ENCODE peak calls at places on chromosomes 13 and 19, in nine cellular contexts. One of them, this sample, is unnamed.

GRCh38 chr19:56217039-56217949 is 15.2 kb downstream of the ZSCAN5C start:
- DNase-seq in breast epithelium: no peak
- DNase-seq in upper lobe of left lung: no peak
- DNase-seq in A549: no peak
- DNase-seq in ovary: no peak
- DNase-seq in thyroid gland: peak; percentile 8
- DNase-seq in heart left ventricle: no peak
- DNase-seq in tibial nerve: no peak
- DNase-seq in body of pancreas: peak; percentile 13
- DNase-seq in this sample: peak; percentile 16

GRCh38 chr13:98097749-98098148 is 45.1 kb upstream of the FARP1 start:
- DNase-seq in tibial nerve: no peak
- DNase-seq in heart left ventricle: no peak
- DNase-seq in upper lobe of left lung: no peak
- DNase-seq in ovary: no peak
- DNase-seq in thyroid gland: no peak
- DNase-seq in A549: no peak
- DNase-seq in breast epithelium: no peak
- DNase-seq in body of pancreas: no peak
- DNase-seq in this sample: no peak

GRCh38 chr19:16076958-16077611 is 790 bp downstream of the TPM4 start:
- DNase-seq in ovary: peak; percentile 71
- DNase-seq in upper lobe of left lung: peak; percentile 67
- DNase-seq in A549: no peak
- DNase-seq in thyroid gland: peak; percentile 40
- DNase-seq in body of pancreas: peak; percentile 52
- DNase-seq in tibial nerve: peak; percentile 64
- DNase-seq in heart left ventricle: peak; percentile 71
- DNase-seq in breast epithelium: peak; percentile 75
- DNase-seq in this sample: peak; percentile 93

GRCh38 chr13:94061316-94061715 is 418.2 kb downstream of the DCT start:
- DNase-seq in A549: no peak
- DNase-seq in tibial nerve: no peak
- DNase-seq in ovary: no peak
- DNase-seq in upper lobe of left lung: no peak
- DNase-seq in thyroid gland: no peak
- DNase-seq in breast epithelium: no peak
- DNase-seq in body of pancreas: no peak
- DNase-seq in heart left ventricle: no peak
- DNase-seq in this sample: no peak

GRCh38 chr13:74573654-74574053 is 439.4 kb upstream of the KLF12 start:
- DNase-seq in heart left ventricle: peak; percentile 8
- DNase-seq in upper lobe of left lung: no peak
- DNase-seq in body of pancreas: peak; percentile 6
- DNase-seq in ovary: no peak
- DNase-seq in thyroid gland: no peak
- DNase-seq in breast epithelium: no peak
- DNase-seq in tibial nerve: no peak
- DNase-seq in A549: peak; percentile 9
- DNase-seq in this sample: no peak

GRCh38 chr13:28494537-28494860 is 429 bp downstream of the FLT1 start:
- DNase-seq in breast epithelium: no peak
- DNase-seq in A549: no peak
- DNase-seq in thyroid gland: no peak
- DNase-seq in upper lobe of left lung: no peak
- DNase-seq in heart left ventricle: no peak
- DNase-seq in tibial nerve: no peak
- DNase-seq in ovary: no peak
- DNase-seq in body of pancreas: no peak
- DNase-seq in this sample: no peak

GRCh38 chr13:40273173-40274000 is 393.1 kb downstream of the FOXO1 start:
- DNase-seq in thyroid gland: no peak
- DNase-seq in breast epithelium: no peak
- DNase-seq in ovary: no peak
- DNase-seq in A549: no peak
- DNase-seq in tibial nerve: no peak
- DNase-seq in upper lobe of left lung: no peak
- DNase-seq in body of pancreas: no peak
- DNase-seq in heart left ventricle: no peak
- DNase-seq in this sample: no peak

GRCh38 chr19:35151273-35152065 is 3.1 kb upstream of the FXYD5 start:
- DNase-seq in A549: no peak
- DNase-seq in heart left ventricle: no peak
- DNase-seq in breast epithelium: no peak
- DNase-seq in body of pancreas: no peak
- DNase-seq in thyroid gland: no peak
- DNase-seq in tibial nerve: no peak
- DNase-seq in ovary: no peak
- DNase-seq in upper lobe of left lung: no peak
- DNase-seq in this sample: no peak

GRCh38 chr13:83547043-83547442 is 335.2 kb downstream of the SLITRK1 start:
- DNase-seq in tibial nerve: no peak
- DNase-seq in ovary: no peak
- DNase-seq in A549: no peak
- DNase-seq in thyroid gland: no peak
- DNase-seq in upper lobe of left lung: no peak
- DNase-seq in body of pancreas: no peak
- DNase-seq in breast epithelium: no peak
- DNase-seq in heart left ventricle: no peak
- DNase-seq in this sample: no peak

GRCh38 chr13:43797869-43798268 is 11.1 kb upstream of the ENOX1 start:
- DNase-seq in tibial nerve: no peak
- DNase-seq in ovary: no peak
- DNase-seq in A549: no peak
- DNase-seq in thyroid gland: no peak
- DNase-seq in heart left ventricle: no peak
- DNase-seq in body of pancreas: no peak
- DNase-seq in breast epithelium: no peak
- DNase-seq in upper lobe of left lung: no peak
- DNase-seq in this sample: no peak

GRCh38 chr13:105436946-105437345 is 1098.5 kb downstream of the EFNB2 start:
- DNase-seq in upper lobe of left lung: no peak
- DNase-seq in breast epithelium: no peak
- DNase-seq in A549: no peak
- DNase-seq in ovary: no peak
- DNase-seq in thyroid gland: no peak
- DNase-seq in body of pancreas: no peak
- DNase-seq in heart left ventricle: no peak
- DNase-seq in tibial nerve: no peak
- DNase-seq in this sample: no peak

GRCh38 chr13:27257648-27258253 is 6.4 kb downstream of the RPL21 start:
- DNase-seq in breast epithelium: no peak
- DNase-seq in ovary: no peak
- DNase-seq in heart left ventricle: no peak
- DNase-seq in tibial nerve: no peak
- DNase-seq in thyroid gland: no peak
- DNase-seq in body of pancreas: no peak
- DNase-seq in A549: no peak
- DNase-seq in upper lobe of left lung: no peak
- DNase-seq in this sample: no peak
- TF ChIP-seq POLR2A in breast epithelium: no peak
- TF ChIP-seq POLR2A in ovary: no peak
- TF ChIP-seq POLR2A in heart left ventricle: no peak
- TF ChIP-seq POLR2A in tibial nerve: no peak
- TF ChIP-seq POLR2A in thyroid gland: no peak
- TF ChIP-seq POLR2A in body of pancreas: no peak
- TF ChIP-seq POLR2A in A549: no peak
- TF ChIP-seq POLR2A in upper lobe of left lung: no peak
- TF ChIP-seq POLR2A in this sample: no peak

GRCh38 chr19:49677232-49677881 is at the start of gene PRMT1:
- DNase-seq in heart left ventricle: no peak
- DNase-seq in body of pancreas: peak; percentile 55
- DNase-seq in thyroid gland: peak; percentile 36
- DNase-seq in tibial nerve: no peak
- DNase-seq in breast epithelium: no peak
- DNase-seq in upper lobe of left lung: no peak
- DNase-seq in ovary: peak; percentile 70
- DNase-seq in A549: peak; percentile 76
- DNase-seq in this sample: no peak

GRCh38 chr19:49676690-49677231 is 310 bp upstream of the PRMT1 start:
- DNase-seq in ovary: peak; percentile 100
- DNase-seq in A549: peak; percentile 100
- DNase-seq in upper lobe of left lung: peak; percentile 99
- DNase-seq in body of pancreas: peak; percentile 100
- DNase-seq in thyroid gland: peak; percentile 100
- DNase-seq in heart left ventricle: peak; percentile 100
- DNase-seq in tibial nerve: peak; percentile 100
- DNase-seq in breast epithelium: peak; percentile 100
- DNase-seq in this sample: peak; percentile 100

GRCh38 chr19:49678970-49679831 is 2.1 kb downstream of the PRMT1 start:
- DNase-seq in upper lobe of left lung: no peak
- DNase-seq in body of pancreas: no peak
- DNase-seq in tibial nerve: no peak
- DNase-seq in A549: no peak
- DNase-seq in heart left ventricle: no peak
- DNase-seq in ovary: peak; percentile 31
- DNase-seq in breast epithelium: no peak
- DNase-seq in thyroid gland: no peak
- DNase-seq in this sample: no peak

GRCh38 chr19:49679832-49680472 is 2.9 kb downstream of the PRMT1 start:
- DNase-seq in thyroid gland: no peak
- DNase-seq in ovary: peak; percentile 45
- DNase-seq in breast epithelium: no peak
- DNase-seq in A549: no peak
- DNase-seq in tibial nerve: no peak
- DNase-seq in body of pancreas: no peak
- DNase-seq in heart left ventricle: no peak
- DNase-seq in upper lobe of left lung: no peak
- DNase-seq in this sample: no peak

GRCh38 chr19:49677901-49678674 is 1.0 kb downstream of the PRMT1 start:
- DNase-seq in A549: peak; percentile 82
- DNase-seq in ovary: peak; percentile 81
- DNase-seq in heart left ventricle: peak; percentile 65
- DNase-seq in thyroid gland: peak; percentile 74
- DNase-seq in tibial nerve: peak; percentile 72
- DNase-seq in breast epithelium: peak; percentile 72
- DNase-seq in upper lobe of left lung: peak; percentile 70
- DNase-seq in body of pancreas: peak; percentile 83
- DNase-seq in this sample: peak; percentile 95
- TF ChIP-seq CTCF in A549: peak; percentile 61
- TF ChIP-seq CTCF in ovary: no peak
- TF ChIP-seq CTCF in heart left ventricle: peak; percentile 69
- TF ChIP-seq CTCF in thyroid gland: peak; percentile 59
- TF ChIP-seq CTCF in tibial nerve: peak; percentile 73
- TF ChIP-seq CTCF in breast epithelium: peak; percentile 74
- TF ChIP-seq CTCF in upper lobe of left lung: peak; percentile 58
- TF ChIP-seq CTCF in body of pancreas: peak; percentile 63
- TF ChIP-seq CTCF in this sample: no peak

DNA sequence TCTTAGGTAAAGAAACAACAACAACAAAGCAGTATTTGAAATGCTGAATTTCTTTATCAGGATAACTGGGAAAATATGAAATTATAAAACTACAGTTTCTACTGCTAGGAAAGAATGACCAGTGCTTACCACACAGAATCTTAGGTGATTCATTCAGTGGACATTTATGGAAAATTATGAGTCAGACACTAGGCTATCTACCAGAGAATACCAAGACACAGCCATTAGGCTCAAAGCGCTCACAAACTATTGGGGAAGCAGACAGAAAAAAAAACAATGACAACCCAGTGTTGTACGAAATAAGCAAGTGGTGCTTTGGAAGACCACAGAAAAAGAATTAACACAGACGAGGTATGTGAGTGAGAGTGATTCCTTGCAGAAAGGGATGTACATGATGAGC is 1019.5 kb downstream of the PCDH9 start:
- DNase-seq in ovary: no peak
- DNase-seq in A549: peak; percentile 44
- DNase-seq in tibial nerve: no peak
- DNase-seq in upper lobe of left lung: no peak
- DNase-seq in thyroid gland: no peak
- DNase-seq in body of pancreas: no peak
- DNase-seq in breast epithelium: no peak
- DNase-seq in heart left ventricle: no peak
- DNase-seq in this sample: no peak
- H3K4me3 ChIP-seq in ovary: no peak overlapping the region
- H3K4me3 ChIP-seq in A549: no peak overlapping the region
- H3K4me3 ChIP-seq in tibial nerve: no peak overlapping the region
- H3K4me3 ChIP-seq in upper lobe of left lung: no peak overlapping the region
- H3K4me3 ChIP-seq in thyroid gland: no peak overlapping the region
- H3K4me3 ChIP-seq in body of pancreas: no peak overlapping the region
- H3K4me3 ChIP-seq in breast epithelium: no peak overlapping the region
- H3K4me3 ChIP-seq in heart left ventricle: no peak overlapping the region
- H3K4me3 ChIP-seq in this sample: no peak overlapping the region

GRCh38 chr19:54173951-54174817 is 1.2 kb upstream of the TMC4 start:
- DNase-seq in ovary: no peak
- DNase-seq in heart left ventricle: no peak
- DNase-seq in upper lobe of left lung: no peak
- DNase-seq in A549: no peak
- DNase-seq in body of pancreas: no peak
- DNase-seq in breast epithelium: no peak
- DNase-seq in tibial nerve: no peak
- DNase-seq in thyroid gland: no peak
- DNase-seq in this sample: no peak

GRCh38 chr19:54180691-54181091 is 7.7 kb upstream of the TMC4 start:
- DNase-seq in ovary: no peak
- DNase-seq in upper lobe of left lung: no peak
- DNase-seq in tibial nerve: no peak
- DNase-seq in A549: no peak
- DNase-seq in heart left ventricle: no peak
- DNase-seq in breast epithelium: no peak
- DNase-seq in body of pancreas: no peak
- DNase-seq in thyroid gland: no peak
- DNase-seq in this sample: no peak

GRCh38 chr19:54179262-54179587 is 6.3 kb upstream of the TMC4 start:
- DNase-seq in upper lobe of left lung: no peak
- DNase-seq in heart left ventricle: no peak
- DNase-seq in thyroid gland: no peak
- DNase-seq in A549: no peak
- DNase-seq in breast epithelium: no peak
- DNase-seq in body of pancreas: no peak
- DNase-seq in ovary: no peak
- DNase-seq in tibial nerve: no peak
- DNase-seq in this sample: no peak

GRCh38 chr19:54179921-54180452 is 7.0 kb upstream of the TMC4 start:
- DNase-seq in tibial nerve: no peak
- DNase-seq in ovary: no peak
- DNase-seq in breast epithelium: no peak
- DNase-seq in heart left ventricle: no peak
- DNase-seq in thyroid gland: no peak
- DNase-seq in body of pancreas: peak; percentile 34
- DNase-seq in upper lobe of left lung: no peak
- DNase-seq in A549: peak; percentile 90
- DNase-seq in this sample: no peak

DNA sequence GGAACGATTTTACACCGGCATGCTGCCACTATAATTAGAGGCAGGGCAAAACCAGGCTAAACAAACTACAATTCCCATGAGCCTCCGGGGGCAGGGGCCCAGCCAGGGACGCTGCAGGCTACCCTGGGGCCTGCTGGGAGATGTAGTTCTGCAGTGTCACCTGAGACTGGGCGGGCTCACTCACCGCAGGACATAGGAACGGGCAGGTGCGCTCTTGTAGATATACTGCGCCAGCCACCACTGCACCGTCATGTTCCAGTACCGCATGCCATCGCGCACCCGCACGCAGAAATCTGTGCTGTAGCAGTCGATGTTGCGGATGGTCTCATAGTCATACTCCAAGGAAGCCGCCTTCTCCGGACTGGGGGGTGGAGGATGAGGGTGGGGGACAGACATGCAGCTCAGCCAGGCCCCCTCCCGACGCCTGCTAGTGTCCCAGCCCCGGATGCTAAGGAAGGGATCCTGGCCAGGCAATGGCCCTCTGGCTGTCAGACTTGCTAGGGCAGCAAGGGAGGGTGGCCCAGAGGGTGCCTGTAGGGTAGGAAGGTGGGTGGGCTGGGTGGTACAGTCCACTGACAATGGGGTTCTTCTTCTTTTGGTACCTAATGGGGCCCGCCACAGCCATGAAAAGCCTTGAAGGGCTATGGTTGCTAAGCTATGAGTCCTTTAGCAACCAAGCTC is 5.8 kb upstream of the TMC4 start:
- DNase-seq in ovary: no peak
- DNase-seq in breast epithelium: no peak
- DNase-seq in heart left ventricle: no peak
- DNase-seq in upper lobe of left lung: no peak
- DNase-seq in A549: no peak
- DNase-seq in thyroid gland: no peak
- DNase-seq in body of pancreas: peak; percentile 51
- DNase-seq in tibial nerve: no peak
- DNase-seq in this sample: no peak
- TF ChIP-seq POLR2A in ovary: no peak
- TF ChIP-seq POLR2A in breast epithelium: no peak
- TF ChIP-seq POLR2A in heart left ventricle: no peak
- TF ChIP-seq POLR2A in upper lobe of left lung: no peak
- TF ChIP-seq POLR2A in A549: no peak
- TF ChIP-seq POLR2A in thyroid gland: no peak
- TF ChIP-seq POLR2A in body of pancreas: no peak
- TF ChIP-seq POLR2A in tibial nerve: no peak
- TF ChIP-seq POLR2A in this sample: no peak

This sample was measured in lower leg skin.